ENCODE peak calls at places on chromosomes 3 and 15, in seven cellular contexts. C is stimulated activated naive CD8-positive, alpha-beta T cell treated with anti-CD3 and anti-CD28 coated beads, Interleukin-15, Interleukin-2, amounts not matched to agents 100 U/mL and 50 U/mL, for 24 hours; H is hippocampal formation; N is Caki2; G is stimulated activated CD4-positive, alpha-beta T cell treated with anti-CD3 and anti-CD28 coated beads, Interleukin-2, amount 100 ng/mL, for 48 hours; J is sciatic nerve; Z is GM13976. X is an unnamed sample.

GRCh38 chr15:38243278-38243677 is 9.4 kb upstream of the SPRED1 start:
- DNase-seq in N (no peak), J (no peak), H (no peak), G (no peak), Z (no peak), C (no peak), X (no peak)

GRCh38 chr3:50339485-50340196 is 995 bp downstream of the RASSF1 start:
- DNase-seq in J (no peak), N (no peak), H (no peak), Z (no peak), G (no peak), C (no peak), X (no peak)

GRCh38 chr3:132256984-132257383 is 60.2 kb upstream of the ACP3 start:
- DNase-seq in G (no peak), N (peak), Z (no peak), J (no peak), C (no peak), H (peak), X (no peak)

GRCh38 chr3:64240959-64241358 is 15.7 kb upstream of the PRICKLE2 start:
- DNase-seq in H (no peak), Z (no peak), N (no peak), J (no peak), G (no peak), C (no peak), X (no peak)

GRCh38 chr3:187748050-187748481 is 2.8 kb upstream of the BCL6 start:
- DNase-seq in H (peak), J (peak), N (peak), Z (peak), G (peak), C (peak), X (peak)

GRCh38 chr15:39195988-39196486 is 384.8 kb upstream of the THBS1 start:
- DNase-seq in H (no peak), C (no peak), Z (no peak), N (peak), G (no peak), J (no peak), X (no peak)

GRCh38 chr3:125381743-125382142 is 6.6 kb upstream of the ZNF148 start:
- DNase-seq in N (peak), H (no peak), C (no peak), G (peak), Z (no peak), J (no peak), X (no peak)

GRCh38 chr3:54818942-54819341 is 108.9 kb downstream of the LRTM1 start:
- DNase-seq in J (no peak), H (no peak), Z (no peak), N (no peak), C (no peak), G (no peak), X (no peak)

GRCh38 chr3:130960139-130960779 is 66.4 kb downstream of the ASTE1 start:
- DNase-seq in Z (no peak), N (no peak), G (no peak), C (no peak), J (no peak), H (no peak), X (no peak)

GRCh38 chr15:75042730-75043508 is 19.5 kb downstream of the PPCDC start:
- DNase-seq in J (peak), Z (peak), G (peak), H (peak), C (peak), N (peak), X (peak)

GRCh38 chr3:134371542-134372324 is 2.5 kb downstream of the AMOTL2 start:
- DNase-seq in J (no peak), Z (no peak), G (no peak), H (no peak), N (no peak), C (no peak), X (no peak)

GRCh38 chr3:75341324-75342067 is 322.6 kb upstream of the FRG2C start:
- DNase-seq in N (no peak), G (no peak), C (no peak), H (no peak), Z (no peak), J (no peak), X (no peak)

GRCh38 chr3:127013758-127014535 is 31.0 kb downstream of the PLXNA1 start:
- DNase-seq in N (no peak), H (no peak), J (no peak), C (no peak), G (no peak), Z (no peak), X (no peak)

GRCh38 chr15:39444729-39445470 is 136.0 kb upstream of the THBS1 start:
- DNase-seq in H (no peak), C (no peak), J (no peak), Z (no peak), N (no peak), G (no peak), X (no peak)

GRCh38 chr3:166473501-166473900 is 636.3 kb upstream of the BCHE start:
- DNase-seq in G (no peak), C (no peak), H (no peak), J (no peak), Z (no peak), N (no peak), X (no peak)

GRCh38 chr3:155675094-155675493 is 69.8 kb downstream of the PLCH1 start:
- DNase-seq in Z (no peak), C (no peak), H (no peak), J (no peak), G (no peak), N (no peak), X (no peak)

GRCh38 chr3:64650710-64651109 is 37.1 kb downstream of the ADAMTS9 start:
- DNase-seq in G (no peak), C (no peak), H (no peak), J (no peak), Z (no peak), N (no peak), X (no peak)

GRCh38 chr15:39623550-39623931 is 42.7 kb downstream of the THBS1 start:
- DNase-seq in Z (peak), H (no peak), G (no peak), J (no peak), C (peak), N (no peak), X (no peak)

GRCh38 chr3:190522621-190523222 is 8.8 kb downstream of the IL1RAP start:
- DNase-seq in N (no peak), Z (no peak), G (no peak), C (no peak), H (no peak), J (no peak), X (no peak)